ENCODE peak calls at places on chromosomes 2 and 18, in nine cellular contexts. K is astrocyte, X is SJSA1, E is left lung, P is left ventricle myocardium inferior, J is K562, O is GM23248, S is IMR-90, V is sigmoid colon. W is an unnamed sample. For H3K27me3 and H3K9me3, the result is how much of the 10 kb centered on the place peaks cover.

GRCh38 chr2:72134408-72134996 is 13.2 kb downstream of the CYP26B1 start:
- DNase-seq in K (no peak), X (no peak), E (no peak), P (no peak), J (no peak), O (no peak), S (no peak), V (peak), W (no peak)

GRCh38 chr2:197889041-197889440 is 84.6 kb downstream of the PLCL1 start:
- DNase-seq in K (peak), X (no peak), E (no peak), P (no peak), J (no peak), O (peak), S (peak), V (no peak), W (no peak)

GRCh38 chr2:215746507-215747243 is 266.7 kb downstream of the MREG start:
- DNase-seq in K (no peak), X (no peak), E (no peak), P (no peak), J (no peak), O (no peak), S (no peak), V (no peak), W (no peak)

GRCh38 chr2:168198476-168199192 is 48.8 kb downstream of the STK39 start:
- DNase-seq in K (peak), X (no peak), E (no peak), P (no peak), J (no peak), O (peak), S (peak), V (no peak), W (peak)

GRCh38 chr2:73944714-73945113 is 18.0 kb downstream of the DGUOK start:
- DNase-seq in K (no peak), X (no peak), E (no peak), P (no peak), J (no peak), O (no peak), S (no peak), V (no peak), W (no peak)

GRCh38 chr2:210189452-210190143 is 18.4 kb upstream of the KANSL1L start:
- DNase-seq in K (no peak), X (no peak), E (no peak), P (no peak), J (no peak), O (no peak), S (no peak), V (no peak), W (no peak)

GRCh38 chr2:128631698-128632490 is 313.2 kb upstream of the HS6ST1 start:
- DNase-seq in K (no peak), X (no peak), E (no peak), P (no peak), J (no peak), O (no peak), S (no peak), V (peak), W (no peak)

GRCh38 chr2:206193643-206194382 is 34.1 kb downstream of the EEF1B2 start:
- DNase-seq in K (no peak), X (no peak), E (no peak), P (no peak), J (no peak), O (no peak), S (no peak), V (no peak), W (no peak)

GRCh38 chr2:33104052-33104623 is 157.4 kb downstream of the LTBP1 start:
- DNase-seq in K (peak), X (peak), E (no peak), P (no peak), J (no peak), O (peak), S (peak), V (no peak), W (peak)

GRCh38 chr2:210915912-210916311 is 359.5 kb downstream of the CPS1 start:
- DNase-seq in K (no peak), X (no peak), E (no peak), P (no peak), J (no peak), O (no peak), S (no peak), V (no peak), W (no peak)

GRCh38 chr2:85400951-85401805 is 9.0 kb downstream of the CAPG start:
- DNase-seq in K (no peak), X (no peak), E (no peak), P (no peak), J (no peak), O (no peak), S (no peak), V (peak), W (no peak)

GRCh38 chr18:44396550-44396949 is 284.1 kb upstream of the SETBP1 start:
- DNase-seq in K (no peak), X (no peak), E (no peak), P (no peak), J (no peak), O (no peak), S (no peak), V (no peak), W (no peak)

GRCh38 chr2:45046786-45047185 is 37.5 kb upstream of the SIX2 start:
- DNase-seq in K (peak), X (no peak), E (no peak), P (no peak), J (no peak), O (no peak), S (no peak), V (no peak), W (no peak)

GRCh38 chr2:45045706-45046105 is 36.5 kb upstream of the SIX2 start:
- DNase-seq in K (no peak), X (no peak), E (no peak), P (no peak), J (no peak), O (no peak), S (no peak), V (no peak), W (no peak)

GRCh38 chr2:45044916-45045315 is 35.7 kb upstream of the SIX2 start:
- DNase-seq in K (no peak), X (no peak), E (no peak), P (no peak), J (no peak), O (no peak), S (no peak), V (no peak), W (no peak)

GRCh38 chr2:45049937-45050336 is 40.7 kb upstream of the SIX2 start:
- DNase-seq in K (no peak), X (no peak), E (no peak), P (no peak), J (no peak), O (no peak), S (no peak), V (no peak), W (no peak)

GRCh38 chr2:45047301-45047700 is 38.0 kb upstream of the SIX2 start:
- DNase-seq in K (no peak), X (peak), E (no peak), P (no peak), J (no peak), O (no peak), S (no peak), V (no peak), W (no peak)
- H3K4me3 ChIP-seq in K (no peak), X (no peak), E (no peak), P (no peak), J (no peak), O (no peak), S (no peak), V (no peak), W (no peak)

GRCh38 chr18:58105206-58105907 is 61.3 kb downstream of the NEDD4L start:
- DNase-seq in K (no peak), X (peak), E (no peak), P (no peak), J (no peak), O (no peak), S (peak), V (no peak), W (peak)
- H3K27me3 ChIP-seq in K (under half), X (under half), E (under half), P (under half), J (under half), O (under half), S (under half), V (under half), W (under half)

GRCh38 chr2:123769001-123769400 is 256.1 kb upstream of the CNTNAP5 start:
- DNase-seq in K (no peak), X (no peak), E (no peak), P (no peak), J (no peak), O (no peak), S (no peak), V (no peak), W (no peak)

GRCh38 chr2:123771928-123772632 is 253.0 kb upstream of the CNTNAP5 start:
- DNase-seq in K (no peak), X (no peak), E (no peak), P (no peak), J (no peak), O (no peak), S (no peak), V (no peak), W (no peak)

DNA sequence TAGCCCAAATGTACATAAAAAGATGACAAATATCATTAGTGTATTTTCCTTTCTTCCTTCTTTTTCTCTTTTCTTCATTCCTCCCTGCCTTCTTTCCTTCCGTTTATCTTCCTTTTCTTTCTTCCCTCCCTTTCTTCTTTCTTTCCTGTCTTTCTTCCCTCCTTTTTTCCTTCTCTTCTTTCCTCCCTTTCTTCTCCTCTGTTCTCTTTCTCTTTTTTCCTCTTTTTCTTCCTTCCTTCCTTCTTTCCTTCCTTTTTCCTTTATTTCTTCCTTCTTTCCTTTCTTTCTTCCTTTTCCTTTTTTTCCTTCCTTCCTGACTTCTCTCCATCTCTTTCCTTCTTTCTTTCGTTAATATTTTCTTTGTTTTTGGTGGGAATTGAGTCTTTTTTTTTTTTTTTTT is 256.9 kb upstream of the CNTNAP5 start:
- DNase-seq in K (no peak), X (no peak), E (no peak), P (no peak), J (no peak), O (no peak), S (no peak), V (no peak), W (no peak)
- H3K9me3 ChIP-seq in K (under half), X (under half), E (under half), P (under half), J (under half), O (under half), S (under half), V (under half), W (under half)

GRCh38 chr2:176562359-176563043 is 293.3 kb downstream of the MTX2 start:
- DNase-seq in K (peak), X (peak), E (no peak), P (no peak), J (no peak), O (peak), S (peak), V (no peak), W (no peak)
- H3K4me3 ChIP-seq in K (no peak), X (no peak), E (no peak), P (no peak), J (no peak), O (peak), S (no peak), V (no peak), W (no peak)

GRCh38 chr2:105541189-105542050 is 142.6 kb upstream of the FHL2 start:
- DNase-seq in K (no peak), X (no peak), E (no peak), P (no peak), J (no peak), O (no peak), S (no peak), V (no peak), W (no peak)
- H3K27me3 ChIP-seq in K (under half), X (under half), E (under half), P (under half), J (under half), O (under half), S (under half), V (under half), W (under half)

GRCh38 chr2:117967981-117968723 is 45.7 kb downstream of the CCDC93 start:
- DNase-seq in K (peak), X (no peak), E (no peak), P (no peak), J (no peak), O (no peak), S (no peak), V (no peak), W (no peak)
- H3K9me3 ChIP-seq in K (under half), X (under half), E (under half), P (under half), J (under half), O (under half), S (under half), V (under half), W (under half)

GRCh38 chr2:23594079-23594494 is 209.1 kb downstream of the KLHL29 start:
- DNase-seq in K (no peak), X (peak), E (no peak), P (no peak), J (no peak), O (no peak), S (no peak), V (peak), W (no peak)
- H3K4me3 ChIP-seq in K (no peak), X (no peak), E (no peak), P (no peak), J (no peak), O (no peak), S (no peak), V (no peak), W (no peak)